ENCODE peak calls at places on chromosomes 4 and X, in six cellular contexts. Z, Q, I, O, F and X are unnamed samples.
A peak's percentile ranks its signal among the peaks of the same experiment; 100 is the strongest.

GRCh38 chrX:120753413-120754251 is 122.0 kb downstream of the CT47B1 start:
- DNase-seq in Z (no peak), Q (no peak), I (no peak), O (no peak), F (no peak), X (no peak)

GRCh38 chr4:143023519-143023918 is 161.2 kb upstream of the USP38 start:
- DNase-seq in Z (no peak), Q (no peak), I (no peak), O (no peak), F (no peak), X (no peak)

GRCh38 chr4:40055873-40056721 is 553 bp upstream of the N4BP2 start:
- DNase-seq in Z (peak; percentile 93), Q (peak; percentile 60), I (peak; percentile 51), O (peak; percentile 74), F (peak; percentile 67), X (peak; percentile 75)

GRCh38 chr4:156734965-156735895 is 236.4 kb downstream of the PDGFC start:
- DNase-seq in Z (no peak), Q (no peak), I (no peak), O (no peak), F (no peak), X (no peak)

GRCh38 chr4:156765277-156765676 is 206.3 kb downstream of the PDGFC start:
- DNase-seq in Z (peak; percentile 59), Q (no peak), I (no peak), O (no peak), F (no peak), X (no peak)

GRCh38 chr4:10157478-10158354 is 41.1 kb upstream of the WDR1 start:
- DNase-seq in Z (peak; percentile 65), Q (peak; percentile 40), I (peak; percentile 33), O (peak; percentile 82), F (peak; percentile 35), X (peak; percentile 15)

GRCh38 chr4:2768921-2769336 is 12.8 kb upstream of the TNIP2 start:
- DNase-seq in Z (peak; percentile 39), Q (no peak), I (no peak), O (no peak), F (no peak), X (no peak)

GRCh38 chr4:41009411-41009810 is 204.9 kb downstream of the APBB2 start:
- DNase-seq in Z (peak; percentile 22), Q (no peak), I (no peak), O (no peak), F (no peak), X (no peak)

GRCh38 chr4:20075479-20075878 is 176.2 kb upstream of the SLIT2 start:
- DNase-seq in Z (peak; percentile 16), Q (no peak), I (no peak), O (no peak), F (no peak), X (no peak)

GRCh38 chr4:157824006-157824405 is 348.8 kb downstream of the GASK1B start:
- DNase-seq in Z (no peak), Q (no peak), I (no peak), O (no peak), F (no peak), X (no peak)

GRCh38 chr4:151946718-151947117 is 185.9 kb upstream of the GATB start:
- DNase-seq in Z (no peak), Q (no peak), I (no peak), O (no peak), F (no peak), X (no peak)

GRCh38 chr4:185624248-185624568 is 88.9 kb upstream of the PDLIM3 start:
- DNase-seq in Z (no peak), Q (no peak), I (no peak), O (no peak), F (no peak), X (no peak)

GRCh38 chr4:132346016-132346415 is 803.1 kb upstream of the PCDH10 start:
- DNase-seq in Z (no peak), Q (no peak), I (no peak), O (no peak), F (no peak), X (no peak)

DNA sequence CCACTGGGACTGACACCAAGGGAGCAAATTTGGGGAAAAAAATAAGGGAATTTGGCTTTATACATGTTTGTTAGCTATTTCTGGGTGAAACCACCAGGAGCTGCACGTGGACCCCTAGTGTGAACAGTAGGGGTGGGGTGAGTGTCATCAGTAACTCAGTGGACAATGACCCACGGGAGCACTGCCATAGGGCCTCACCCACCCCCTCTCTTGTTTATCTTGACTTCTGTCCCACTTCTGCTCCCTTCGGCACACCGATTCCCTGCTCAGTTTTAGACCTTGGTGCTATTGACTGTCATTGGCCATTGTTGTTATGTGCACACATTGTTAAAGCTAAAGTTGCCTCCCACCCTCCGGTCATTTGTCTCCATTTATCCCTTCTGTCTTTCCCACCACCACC is 9.0 kb downstream of the ACOX3 start:
- DNase-seq in Z (no peak), Q (no peak), I (no peak), O (no peak), F (no peak), X (no peak)
- H3K4me3 ChIP-seq in Z (no peak overlapping the region), Q (no peak overlapping the region), I (no peak overlapping the region), O (no peak overlapping the region), F (no peak overlapping the region), X (no peak overlapping the region)

DNA sequence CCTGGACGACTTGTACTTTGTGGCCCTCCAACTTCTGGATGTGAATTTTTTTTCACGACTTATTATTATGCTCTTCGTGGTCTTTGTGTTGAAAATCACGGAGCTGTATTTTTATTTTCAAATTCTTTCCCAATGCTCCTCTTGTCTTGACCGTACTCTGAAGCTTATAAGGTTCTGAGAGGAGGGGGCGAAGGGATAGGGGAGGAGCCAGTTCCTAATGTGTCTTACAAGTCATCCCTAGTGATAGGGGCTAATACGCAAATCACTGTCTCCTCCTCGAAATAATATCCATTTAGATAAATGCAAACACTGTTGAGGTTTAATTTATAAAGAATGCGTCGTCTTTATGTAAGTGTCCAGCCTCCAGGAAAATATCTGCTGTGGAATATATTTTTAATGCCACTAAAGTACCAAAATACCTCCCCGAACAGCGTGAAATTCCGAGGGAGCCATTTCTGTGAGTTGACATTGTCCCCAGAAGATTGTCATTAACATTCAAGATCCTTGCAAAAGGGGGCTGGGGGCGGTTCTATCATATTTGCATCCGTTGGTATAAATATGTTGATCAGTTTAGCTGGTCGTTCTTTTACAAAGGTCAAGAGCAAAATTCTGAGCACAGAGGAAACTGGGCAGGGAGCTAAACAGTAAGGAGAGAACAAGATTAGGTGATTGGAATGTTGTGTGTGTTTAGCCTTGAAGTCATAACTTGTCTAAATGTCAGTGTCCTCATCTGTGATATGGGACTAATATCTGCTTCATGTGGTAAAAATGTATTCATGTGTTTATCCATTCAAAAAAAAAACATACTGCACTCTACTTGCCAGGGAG is 3.7 kb upstream of the FAT1 start:
- DNase-seq in Z (peak; percentile 59), Q (no peak), I (no peak), O (no peak), F (no peak), X (no peak)
- H3K9me3 ChIP-seq in Z (no peaks in the 10 kb centered on the region), Q (no peaks in the 10 kb centered on the region), I (no peaks in the 10 kb centered on the region), O (no peaks in the 10 kb centered on the region), F (no peaks in the 10 kb centered on the region), X (no peaks in the 10 kb centered on the region)

DNA sequence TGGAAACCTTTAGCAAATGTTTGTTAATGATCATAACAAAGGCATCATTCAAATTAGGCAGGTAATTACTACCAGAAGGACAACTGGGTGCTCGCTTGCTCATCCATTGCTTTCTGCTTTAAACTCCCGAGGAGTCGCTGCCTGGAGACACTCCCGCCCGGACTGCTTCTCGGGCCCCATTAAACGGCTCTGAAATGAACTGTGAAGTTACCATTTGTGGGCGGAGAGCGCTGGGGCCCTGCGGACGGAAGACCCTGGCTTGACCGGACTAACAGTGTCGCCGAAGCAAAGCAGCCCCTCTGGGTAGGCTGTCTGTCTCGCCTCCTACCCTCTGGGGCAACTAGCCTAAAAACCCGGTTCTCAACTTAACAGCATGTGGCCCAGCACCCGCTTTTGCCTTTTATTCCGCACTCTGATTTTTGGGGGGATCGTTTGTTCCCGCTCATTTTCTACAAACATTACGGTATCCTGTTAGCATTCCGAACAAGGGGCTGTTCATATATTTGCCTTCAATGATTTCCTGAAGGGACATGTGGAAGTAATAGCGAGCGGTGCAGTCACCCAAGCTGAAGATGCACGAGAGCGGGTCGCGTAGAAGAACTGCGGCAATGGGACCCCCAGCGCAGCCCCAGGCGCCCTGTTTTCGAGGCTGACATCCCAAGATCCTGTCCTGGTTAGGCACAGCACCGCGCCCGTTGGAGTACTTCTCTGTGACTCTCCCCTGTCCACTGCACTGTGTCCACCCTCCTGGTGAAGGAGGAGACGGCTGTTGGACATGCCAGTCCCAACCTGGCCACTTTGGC is 1.6 kb upstream of the PDGFRA start:
- DNase-seq in Z (peak; percentile 88), Q (peak; percentile 59), I (no peak), O (peak; percentile 55), F (no peak), X (peak; percentile 68)
- H3K27me3 ChIP-seq in Z (no peaks in the 10 kb centered on the region), Q (peaks cover 92% of the 10 kb centered on the region), I (peaks cover 47% of the 10 kb centered on the region), O (no peaks in the 10 kb centered on the region), F (peaks cover 87% of the 10 kb centered on the region), X (no peaks in the 10 kb centered on the region)

GRCh38 chr4:140012688-140013087 is 141.3 kb downstream of the MAML3 start:
- DNase-seq in Z (peak; percentile 85), Q (peak; percentile 58), I (peak; percentile 59), O (peak; percentile 79), F (peak; percentile 40), X (peak; percentile 57)
- H3K4me3 ChIP-seq in Z (no peak overlapping the region), Q (no peak overlapping the region), I (no peak overlapping the region), O (no peak overlapping the region), F (no peak overlapping the region), X (no peak overlapping the region)

GRCh38 chr4:33649015-33649414 is 2595.3 kb downstream of the ARAP2 start:
- DNase-seq in Z (peak; percentile 67), Q (no peak), I (no peak), O (no peak), F (no peak), X (no peak)
- H3K9me3 ChIP-seq in Z (no peaks in the 10 kb centered on the region), Q (no peaks in the 10 kb centered on the region), I (no peaks in the 10 kb centered on the region), O (peaks cover 33% of the 10 kb centered on the region), F (no peaks in the 10 kb centered on the region), X (no peaks in the 10 kb centered on the region)

GRCh38 chrX:11462136-11462535 is 168.9 kb downstream of the AMELX start:
- DNase-seq in Z (no peak), Q (no peak), I (no peak), O (no peak), F (no peak), X (no peak)

GRCh38 chrX:11460347-11460746 is 167.1 kb downstream of the AMELX start:
- DNase-seq in Z (no peak), Q (no peak), I (no peak), O (no peak), F (no peak), X (no peak)

GRCh38 chrX:11462648-11463047 is 169.4 kb downstream of the AMELX start:
- DNase-seq in Z (no peak), Q (no peak), I (no peak), O (no peak), F (no peak), X (no peak)

GRCh38 chrX:11464360-11464759 is 171.1 kb downstream of the AMELX start:
- DNase-seq in Z (no peak), Q (no peak), I (no peak), O (no peak), F (no peak), X (no peak)

GRCh38 chrX:11461181-11462001 is 168.2 kb downstream of the AMELX start:
- DNase-seq in Z (peak; percentile 51), Q (no peak), I (no peak), O (no peak), F (no peak), X (no peak)
- H3K27me3 ChIP-seq in Z (no peaks in the 10 kb centered on the region), Q (no peaks in the 10 kb centered on the region), I (no peaks in the 10 kb centered on the region), O (no peaks in the 10 kb centered on the region), F (no peaks in the 10 kb centered on the region), X (no peaks in the 10 kb centered on the region)